ENCODE peak calls at places on chromosome 12, in five cellular contexts. L is right lobe of liver, Q is IMR-90, E is left lung, B is tibial artery. K is an unnamed sample.
A peak's percentile ranks its signal among the peaks of the same experiment; 100 is the strongest.

GRCh38 chr12:121678721-121679300 is 9.4 kb upstream of the MORN3 start:
- DNase-seq in Q (peak; percentile 50), L (no peak), E (no peak), B (no peak), K (no peak)

GRCh38 chr12:91256471-91256870 is 73.9 kb upstream of the DCN start:
- DNase-seq in E (no peak), Q (peak; percentile 59), B (no peak), L (no peak), K (no peak)

GRCh38 chr12:65823481-65824313 is 586 bp upstream of the HMGA2 start:
- DNase-seq in L (peak; percentile 46), Q (peak; percentile 58), B (peak; percentile 65), E (peak; percentile 32), K (peak; percentile 83)

GRCh38 chr12:2281446-2281845 is 228.7 kb downstream of the CACNA1C start:
- DNase-seq in L (no peak), B (no peak), E (no peak), Q (no peak), K (no peak)

GRCh38 chr12:52144512-52145227 is 47.1 kb downstream of the KRT80 start:
- DNase-seq in Q (no peak), E (no peak), L (no peak), B (no peak), K (no peak)

GRCh38 chr12:3246253-3246652 is 169.1 kb downstream of the TSPAN9 start:
- DNase-seq in E (no peak), B (no peak), L (no peak), Q (no peak), K (no peak)

GRCh38 chr12:14554281-14555008 is 13.2 kb downstream of the PLBD1 start:
- DNase-seq in L (peak; percentile 80), B (peak; percentile 81), Q (no peak), E (peak; percentile 92), K (peak; percentile 91)

GRCh38 chr12:123134265-123134664 is 16.6 kb downstream of the PITPNM2 start:
- DNase-seq in L (no peak), B (no peak), Q (no peak), E (peak; percentile 63), K (no peak)

GRCh38 chr12:130347588-130347987 is 9.9 kb downstream of the PIWIL1 start:
- DNase-seq in E (no peak), Q (no peak), L (peak; percentile 64), B (no peak), K (no peak)

GRCh38 chr12:57216014-57216891 is at the start of gene NXPH4:
- DNase-seq in B (no peak), E (no peak), Q (no peak), L (peak; percentile 53), K (no peak)

GRCh38 chr12:28390716-28391452 is 200.6 kb downstream of the CCDC91 start:
- DNase-seq in B (no peak), Q (peak; percentile 52), E (no peak), L (no peak), K (no peak)

GRCh38 chr12:38477341-38478090 is 160.9 kb downstream of the ALG10B start:
- DNase-seq in Q (no peak), L (no peak), B (no peak), E (no peak), K (no peak)

GRCh38 chr12:94372379-94372930 is 87.2 kb downstream of the CEP83 start:
- DNase-seq in Q (no peak), L (no peak), B (no peak), E (no peak), K (no peak)

GRCh38 chr12:83796527-83796926 is 1109.8 kb downstream of the TMTC2 start:
- DNase-seq in L (no peak), B (no peak), E (no peak), Q (no peak), K (no peak)

GRCh38 chr12:5520831-5521230 is 88.9 kb downstream of the NTF3 start:
- DNase-seq in E (no peak), Q (no peak), L (no peak), B (no peak), K (no peak)
- H3K36me3 ChIP-seq in E (no peaks in the 10 kb centered on the region), Q (no peaks in the 10 kb centered on the region), L (no peaks in the 10 kb centered on the region), B (no peaks in the 10 kb centered on the region), K (no peaks in the 10 kb centered on the region)

GRCh38 chr12:114396153-114396868 is 9.6 kb downstream of the TBX5 start:
- DNase-seq in Q (peak; percentile 59), L (no peak), B (no peak), E (no peak), K (no peak)

GRCh38 chr12:114399664-114400211 is 6.2 kb downstream of the TBX5 start:
- DNase-seq in B (no peak), L (no peak), E (no peak), Q (peak; percentile 95), K (no peak)

GRCh38 chr12:114395755-114396152 is 10.2 kb downstream of the TBX5 start:
- DNase-seq in E (no peak), L (no peak), Q (peak; percentile 90), B (no peak), K (no peak)

GRCh38 chr12:114397978-114398881 is 7.7 kb downstream of the TBX5 start:
- DNase-seq in E (no peak), B (no peak), L (no peak), Q (peak; percentile 15), K (no peak)

DNA sequence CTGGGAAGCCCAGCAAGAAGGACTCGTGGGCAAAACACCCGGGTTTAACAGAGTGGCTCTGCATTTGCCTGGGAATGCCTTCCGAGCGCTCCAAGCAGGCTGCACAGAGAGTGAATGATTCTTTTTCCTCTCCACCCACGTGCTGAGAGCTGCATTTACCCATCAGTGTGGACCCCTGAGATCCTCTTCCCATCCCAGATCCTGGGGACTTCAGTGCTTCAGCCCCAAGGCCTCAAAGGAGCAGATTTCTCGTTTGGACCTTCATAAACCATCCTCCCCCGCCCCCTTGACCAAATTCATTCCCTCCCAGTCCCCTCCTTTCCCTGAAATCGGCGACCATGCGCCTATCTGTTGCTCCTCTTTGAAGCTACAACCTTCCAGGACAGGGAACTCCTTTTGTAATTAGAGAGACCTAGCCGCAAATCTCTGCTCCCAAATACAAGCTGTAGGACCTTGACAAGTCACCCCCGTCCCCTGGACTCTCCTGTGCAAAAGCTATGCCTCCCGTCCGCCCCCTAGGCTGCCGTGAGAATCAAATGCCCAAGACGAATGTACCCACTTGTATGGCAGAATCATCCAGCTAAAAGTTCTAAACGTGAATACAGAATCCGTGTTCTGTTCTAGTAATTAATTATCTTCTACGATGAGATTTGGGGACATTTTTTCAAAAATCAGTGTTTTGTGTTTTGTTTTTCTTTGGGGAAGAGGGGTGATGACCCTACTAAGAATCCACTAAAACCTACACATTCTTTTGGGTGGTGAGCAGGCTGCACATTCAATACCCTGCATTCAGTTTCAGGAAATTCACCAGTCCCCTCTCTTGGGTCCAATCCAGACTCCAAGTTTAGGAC is 8.8 kb downstream of the TBX5 start:
- DNase-seq in E (no peak), Q (peak; percentile 26), B (no peak), L (no peak), K (no peak)
- H3K4me1 ChIP-seq in E (no peaks in the 10 kb centered on the region), Q (peaks cover 51% of the 10 kb centered on the region), B (no peaks in the 10 kb centered on the region), L (no peaks in the 10 kb centered on the region), K (no peaks in the 10 kb centered on the region)

DNA sequence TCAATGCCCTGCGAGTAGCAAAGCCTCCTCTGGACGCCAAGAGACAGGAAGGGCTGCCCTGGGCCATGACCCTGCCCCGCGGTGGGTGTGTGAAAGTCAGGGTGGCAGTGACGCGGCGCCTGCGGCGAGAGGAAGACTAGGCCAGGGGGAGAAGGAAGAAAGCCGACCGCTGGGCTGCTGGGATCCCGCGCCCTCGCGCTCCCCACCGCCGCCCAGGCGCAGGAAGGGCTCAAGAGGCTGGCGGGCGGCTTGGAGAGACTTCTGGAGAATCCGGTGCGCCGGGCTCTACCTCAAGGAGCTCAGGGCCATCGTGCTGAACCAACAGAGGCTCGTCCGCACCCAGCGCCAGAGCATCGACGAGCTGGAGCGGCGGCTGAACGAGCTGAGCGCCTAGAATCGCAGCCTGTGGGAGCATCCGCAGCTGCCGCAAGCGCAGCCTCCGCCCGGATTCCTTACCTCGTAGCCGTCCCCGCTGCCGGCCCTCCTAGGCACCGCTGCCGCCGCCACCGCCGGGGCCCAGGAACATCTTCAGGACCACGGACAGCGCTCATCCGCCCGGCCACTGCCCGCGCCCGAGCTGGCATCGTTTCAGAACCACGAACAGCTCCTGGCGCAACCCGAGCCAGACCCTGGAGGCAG is 105.0 kb upstream of the PRB2 start:
- DNase-seq in B (peak; percentile 85), L (peak; percentile 79), Q (peak; percentile 50), E (peak; percentile 84), K (peak; percentile 87)
- TF ChIP-seq CTCF in B (no peak), L (no peak), Q (no peak), E (no peak), K (no peak)

GRCh38 chr12:49012739-49013138 is 5.8 kb downstream of the PRKAG1 start:
- DNase-seq in Q (no peak), L (no peak), B (no peak), E (no peak), K (no peak)

GRCh38 chr12:49014547-49014946 is 4.0 kb downstream of the PRKAG1 start:
- DNase-seq in E (no peak), L (no peak), B (no peak), Q (peak; percentile 55), K (no peak)

GRCh38 chr12:49013403-49013802 is 5.2 kb downstream of the PRKAG1 start:
- DNase-seq in Q (no peak), E (no peak), L (no peak), B (no peak), K (no peak)

GRCh38 chr12:49008943-49009342 is 9.6 kb downstream of the PRKAG1 start:
- DNase-seq in L (no peak), Q (no peak), E (no peak), B (no peak), K (no peak)

GRCh38 chr12:49010092-49010668 is 8.4 kb downstream of the PRKAG1 start:
- DNase-seq in B (no peak), E (no peak), L (no peak), Q (peak; percentile 38), K (no peak)
- H3K36me3 ChIP-seq in B (peaks cover 76% of the 10 kb centered on the region), E (peaks cover 57% of the 10 kb centered on the region), L (no peaks in the 10 kb centered on the region), Q (peaks cover 18% of the 10 kb centered on the region), K (no peaks in the 10 kb centered on the region)

GRCh38 chr12:109716512-109717389 is 3.1 kb downstream of the FAM222A start:
- DNase-seq in B (no peak), Q (peak; percentile 12), L (peak; percentile 58), E (no peak), K (no peak)
- H3K4me1 ChIP-seq in B (peaks cover 16% of the 10 kb centered on the region), Q (peaks cover 2% of the 10 kb centered on the region), L (no peaks in the 10 kb centered on the region), E (peaks cover 30% of the 10 kb centered on the region), K (peaks cover 18% of the 10 kb centered on the region)

GRCh38 chr12:61654698-61655097 is 605.5 kb upstream of the USP15 start:
- DNase-seq in B (no peak), L (no peak), E (no peak), Q (no peak), K (no peak)
- TF ChIP-seq CTCF in B (no peak), L (peak; percentile 35), E (no peak), Q (no peak), K (no peak)

GRCh38 chr12:45962553-45963325 is 27.6 kb downstream of the SCAF11 start:
- DNase-seq in E (no peak), L (no peak), Q (no peak), B (no peak), K (no peak)
- H3K36me3 ChIP-seq in E (peaks cover 24% of the 10 kb centered on the region), L (no peaks in the 10 kb centered on the region), Q (no peaks in the 10 kb centered on the region), B (peaks cover 7% of the 10 kb centered on the region), K (no peaks in the 10 kb centered on the region)